ENCODE peak calls at places on chromosomes 1 and 21, in six cellular contexts. O is left ventricle myocardium superior, K is iris pigment epithelial cell, C is GM06990, M is substantia nigra, Q is amygdala. G is an unnamed sample.

GRCh38 chr1:150302338-150302737 is 8.7 kb downstream of the MRPS21 start:
- DNase-seq in O (no peak), K (peak), C (no peak), M (peak), Q (peak), G (no peak)

GRCh38 chr21:23951251-23951650 is 1656.0 kb downstream of the MRPL39 start:
- DNase-seq in O (no peak), K (peak), C (no peak), M (no peak), Q (no peak), G (no peak)

GRCh38 chr1:236400061-236400638 is 6.1 kb downstream of the EDARADD start:
- DNase-seq in O (no peak), K (no peak), C (no peak), M (no peak), Q (no peak), G (no peak)

GRCh38 chr1:153985341-153985912 is 712 bp downstream of the RAB13 start:
- DNase-seq in O (peak), K (peak), C (no peak), M (no peak), Q (no peak), G (peak)

GRCh38 chr1:196860323-196860884 is 27.4 kb upstream of the CFHR4 start:
- DNase-seq in O (no peak), K (no peak), C (no peak), M (no peak), Q (no peak), G (no peak)

GRCh38 chr21:36127250-36127904 is 7.5 kb upstream of the CBR3 start:
- DNase-seq in O (no peak), K (no peak), C (no peak), M (no peak), Q (no peak), G (no peak)

GRCh38 chr1:58861510-58861909 is 77.7 kb upstream of the JUN start:
- DNase-seq in O (no peak), K (peak), C (no peak), M (no peak), Q (no peak), G (no peak)

GRCh38 chr1:224922404-224923164 is 6.9 kb upstream of the DNAH14 start:
- DNase-seq in O (no peak), K (peak), C (peak), M (no peak), Q (no peak), G (no peak)

GRCh38 chr1:155012052-155012546 is 9.5 kb downstream of the ZBTB7B start:
- DNase-seq in O (peak), K (peak), C (no peak), M (peak), Q (peak), G (peak)

GRCh38 chr1:145805057-145805456 is 18.8 kb downstream of the RNF115 start:
- DNase-seq in O (no peak), K (peak), C (no peak), M (no peak), Q (no peak), G (no peak)

GRCh38 chr1:25484096-25484495 is 53.4 kb downstream of the MACO1 start:
- DNase-seq in O (peak), K (no peak), C (no peak), M (peak), Q (no peak), G (no peak)

GRCh38 chr1:54331091-54331772 is 75.0 kb downstream of the SSBP3 start:
- DNase-seq in O (no peak), K (no peak), C (no peak), M (no peak), Q (no peak), G (no peak)

GRCh38 chr1:1550591-1551432 is 10.4 kb upstream of the TMEM240 start:
- DNase-seq in O (no peak), K (peak), C (no peak), M (no peak), Q (no peak), G (no peak)